ENCODE peak calls at places on chromosomes 3 and 15, in six cellular contexts. H is T-helper 9 cell, B is glutamatergic neuron, M is DMS153, W is NCI-H510A, I is activated gamma-delta T cell treated with Interleukin-2 at 50 U/mL for 16 hours. F is an unnamed sample.

GRCh38 chr15:59746777-59747176 is 57.7 kb upstream of the BNIP2 start:
- DNase-seq in H (no peak), I (no peak), B (no peak), M (peak), W (peak), F (no peak)

GRCh38 chr3:55662683-55663082 is 175.6 kb upstream of the WNT5A start:
- DNase-seq in W (no peak), M (no peak), B (no peak), I (no peak), H (no peak), F (no peak)

GRCh38 chr3:127455541-127456450 is 134.7 kb downstream of the TPRA1 start:
- DNase-seq in I (no peak), H (peak), B (peak), W (peak), M (peak), F (peak)

GRCh38 chr3:71876135-71876534 is 91.2 kb upstream of the PROK2 start:
- DNase-seq in B (no peak), H (no peak), M (no peak), W (no peak), I (no peak), F (no peak)

GRCh38 chr3:87448559-87448958 is 172.2 kb upstream of the POU1F1 start:
- DNase-seq in I (no peak), H (no peak), B (no peak), M (no peak), W (no peak), F (no peak)

GRCh38 chr15:38213392-38213791 is 39.2 kb upstream of the SPRED1 start:
- DNase-seq in W (no peak), I (no peak), H (no peak), B (no peak), M (no peak), F (no peak)

GRCh38 chr3:183182073-183182472 is 19.5 kb upstream of the LAMP3 start:
- DNase-seq in W (no peak), M (no peak), B (no peak), H (no peak), I (no peak), F (no peak)

GRCh38 chr3:197376735-197377555 is 78.5 kb upstream of the DLG1 start:
- DNase-seq in W (no peak), I (no peak), B (no peak), H (no peak), M (no peak), F (no peak)

GRCh38 chr15:26372712-26373111 is 400.2 kb downstream of the GABRB3 start:
- DNase-seq in W (no peak), H (no peak), M (no peak), I (no peak), B (no peak), F (no peak)

GRCh38 chr15:70146771-70147170 is 49.1 kb upstream of the TLE3 start:
- DNase-seq in H (no peak), I (no peak), M (no peak), W (no peak), B (no peak), F (no peak)

GRCh38 chr3:10547841-10548783 is 42.7 kb upstream of the ATP2B2 start:
- DNase-seq in W (no peak), B (no peak), H (no peak), M (no peak), I (no peak), F (no peak)

GRCh38 chr3:52072020-52072419 is 15.6 kb upstream of the DUSP7 start:
- DNase-seq in W (no peak), H (no peak), I (peak), B (no peak), M (no peak), F (no peak)

GRCh38 chr3:193744048-193744821 is 151.2 kb downstream of the OPA1 start:
- DNase-seq in H (no peak), I (no peak), W (peak), B (no peak), M (peak), F (no peak)